ENCODE peak calls at places on chromosome 16, in four cellular contexts. Y is esophagus muscularis mucosa, X is heart left ventricle, G is tibial nerve. M is an unnamed sample.

GRCh38 chr16:17471745-17472075 is 950 bp upstream of the XYLT1 start:
- DNase-seq in Y (no peak), X (no peak), G (no peak), M (no peak)

GRCh38 chr16:72409428-72409827 is 237.5 kb upstream of the PMFBP1 start:
- DNase-seq in Y (no peak), X (no peak), G (no peak), M (no peak)

GRCh38 chr16:69820926-69821541 is 58.9 kb downstream of the WWP2 start:
- DNase-seq in Y (no peak), X (no peak), G (no peak), M (no peak)

GRCh38 chr16:4976611-4977145 is 18.5 kb downstream of the SEC14L5 start:
- DNase-seq in Y (no peak), X (no peak), G (no peak), M (no peak)

GRCh38 chr16:86120201-86120981 is 221.4 kb downstream of the IRF8 start:
- DNase-seq in Y (no peak), X (no peak), G (no peak), M (no peak)

GRCh38 chr16:66254106-66254505 is 112.4 kb upstream of the CDH5 start:
- DNase-seq in Y (no peak), X (no peak), G (no peak), M (no peak)

GRCh38 chr16:83231771-83232170 is 576.0 kb upstream of the HSBP1 start:
- DNase-seq in Y (no peak), X (no peak), G (no peak), M (no peak)

GRCh38 chr16:50712568-50712914 is 19.1 kb downstream of the NOD2 start:
- DNase-seq in Y (no peak), X (no peak), G (no peak), M (no peak)

GRCh38 chr16:12532871-12533610 is 270.6 kb downstream of the CPPED1 start:
- DNase-seq in Y (no peak), X (no peak), G (no peak), M (peak)

GRCh38 chr16:85372627-85373372 is 240.3 kb upstream of the GSE1 start:
- DNase-seq in Y (no peak), X (no peak), G (no peak), M (peak)

GRCh38 chr16:47644661-47645060 is 183.5 kb downstream of the PHKB start:
- DNase-seq in Y (no peak), X (no peak), G (no peak), M (no peak)

GRCh38 chr16:56108724-56109123 is 82.6 kb upstream of the GNAO1 start:
- DNase-seq in Y (no peak), X (no peak), G (no peak), M (no peak)

GRCh38 chr16:23670137-23670776 is 8.4 kb upstream of the PLK1 start:
- DNase-seq in Y (no peak), X (no peak), G (no peak), M (no peak)

GRCh38 chr16:23694707-23695373 is 16.2 kb downstream of the PLK1 start:
- DNase-seq in Y (no peak), X (no peak), G (no peak), M (no peak)

GRCh38 chr16:31386157-31386984 is 6.8 kb upstream of the ITGAD start:
- DNase-seq in Y (no peak), X (no peak), G (no peak), M (no peak)

GRCh38 chr16:50953266-50953665 is 197.8 kb downstream of the SALL1 start:
- DNase-seq in Y (no peak), X (no peak), G (no peak), M (no peak)

GRCh38 chr16:5025171-5025632 is 8.5 kb downstream of the NAGPA start:
- DNase-seq in Y (no peak), X (no peak), G (peak), M (no peak)

GRCh38 chr16:22633794-22634193 is 123.1 kb downstream of the NPIPB5 start:
- DNase-seq in Y (no peak), X (no peak), G (no peak), M (no peak)

GRCh38 chr16:24771779-24772157 is 42.3 kb downstream of the TNRC6A start:
- DNase-seq in Y (no peak), X (no peak), G (no peak), M (no peak)

GRCh38 chr16:50282010-50282538 is 15.7 kb downstream of the ADCY7 start:
- DNase-seq in Y (no peak), X (peak), G (peak), M (peak)

GRCh38 chr16:88497561-88498420 is 44.7 kb downstream of the ZFPM1 start:
- DNase-seq in Y (no peak), X (no peak), G (no peak), M (peak)

GRCh38 chr16:60166111-60166510 is 1432.0 kb upstream of the GOT2 start:
- DNase-seq in Y (no peak), X (no peak), G (no peak), M (no peak)

GRCh38 chr16:9954181-9954580 is 228.0 kb downstream of the GRIN2A start:
- DNase-seq in Y (no peak), X (no peak), G (no peak), M (no peak)

GRCh38 chr16:9957002-9957401 is 225.2 kb downstream of the GRIN2A start:
- DNase-seq in Y (no peak), X (no peak), G (no peak), M (no peak)

GRCh38 chr16:9955677-9956076 is 226.6 kb downstream of the GRIN2A start:
- DNase-seq in Y (no peak), X (no peak), G (no peak), M (no peak)

DNA sequence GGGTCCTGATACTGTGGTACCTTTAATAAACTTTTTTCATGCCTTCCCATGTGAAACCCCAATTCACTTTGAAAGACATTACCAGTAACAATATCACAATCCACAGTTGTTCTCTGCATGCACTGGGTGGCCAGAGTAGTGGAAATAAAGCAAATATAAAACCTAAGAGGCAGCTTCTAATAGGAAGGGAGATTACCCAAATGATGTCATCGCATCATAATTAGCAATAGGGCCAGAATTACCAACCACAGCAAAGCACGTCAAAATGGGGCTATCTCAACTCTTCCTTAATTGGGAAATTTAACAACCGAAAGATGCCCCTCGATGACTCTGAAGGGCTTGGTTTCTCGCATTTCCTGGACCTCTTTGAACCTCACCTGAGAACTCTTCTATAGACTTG is 224.8 kb downstream of the GRIN2A start:
- DNase-seq in Y (no peak), X (no peak), G (no peak), M (no peak)
- H3K27ac ChIP-seq in Y (no peak), X (no peak), G (no peak), M (no peak)

DNA sequence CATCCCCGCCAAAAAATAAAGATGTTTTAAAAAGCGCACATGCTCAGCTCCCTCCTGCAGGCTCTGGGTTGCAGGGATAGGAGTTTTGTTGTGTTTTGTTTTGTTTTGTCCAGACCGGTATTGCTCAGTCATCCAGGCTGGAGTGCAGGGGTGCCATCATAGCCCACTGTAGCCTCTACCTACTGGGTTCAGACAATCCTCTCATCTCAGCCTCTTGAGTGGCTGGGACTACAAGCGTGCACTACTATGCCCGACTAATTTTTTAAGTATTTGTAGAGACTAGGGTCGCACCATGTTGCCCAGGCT is 661 bp downstream of the WWOX start:
- DNase-seq in Y (no peak), X (no peak), G (no peak), M (no peak)
- H3K27ac ChIP-seq in Y (peak), X (peak), G (peak), M (no peak)

DNA sequence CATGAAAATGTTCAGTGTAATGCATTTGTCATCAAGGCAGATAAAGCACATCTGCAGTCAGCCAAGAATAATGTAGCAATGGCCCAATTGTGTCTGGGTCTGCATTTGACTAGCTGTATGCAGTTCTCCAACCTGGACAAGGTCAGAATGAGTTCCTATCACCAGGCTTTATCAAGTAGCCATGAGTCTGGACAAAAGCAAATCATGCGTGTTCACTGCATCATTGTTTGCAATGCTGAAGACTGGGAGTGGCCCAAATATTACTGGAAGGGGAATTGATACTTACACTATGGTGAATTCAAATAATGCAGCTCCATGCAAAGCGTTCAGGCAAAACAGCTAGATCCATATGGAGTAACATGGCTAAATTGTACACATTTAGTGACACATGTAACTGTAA is 250.9 kb downstream of the TOX3 start:
- DNase-seq in Y (peak), X (no peak), G (no peak), M (no peak)
- H3K27ac ChIP-seq in Y (no peak), X (no peak), G (no peak), M (no peak)

DNA sequence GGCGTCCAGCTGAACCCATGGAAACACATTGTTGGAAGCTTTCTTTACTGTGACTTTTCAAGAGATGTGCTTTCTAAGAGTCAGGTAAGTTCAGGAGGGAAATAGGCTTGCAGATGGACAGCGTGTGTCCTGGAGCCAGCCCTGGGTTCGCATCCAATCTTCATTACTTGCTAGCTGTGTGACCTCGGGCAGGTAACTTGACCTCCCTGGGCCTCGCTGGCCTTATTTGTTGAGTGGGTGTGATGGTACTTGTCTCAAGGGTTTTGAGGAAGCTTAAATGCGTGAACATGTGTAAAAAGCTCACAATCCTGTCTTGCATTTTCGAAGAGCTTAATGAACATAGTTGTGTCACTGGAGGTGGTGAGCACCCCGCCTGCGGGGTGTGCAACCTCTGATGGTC is 11.8 kb downstream of the ADGRG1 start:
- DNase-seq in Y (no peak), X (no peak), G (no peak), M (no peak)
- H3K27ac ChIP-seq in Y (peak), X (peak), G (peak), M (no peak)

GRCh38 chr16:2210009-2210332 is 692 bp downstream of the BRICD5 start:
- DNase-seq in Y (no peak), X (no peak), G (no peak), M (no peak)
- H3K27ac ChIP-seq in Y (no peak), X (no peak), G (no peak), M (no peak)